ENCODE peak calls at places on chromosome 19, in nine cellular contexts. W, U, L, M, F, C, Y, N and Q are unnamed samples.

GRCh38 chr19:17394891-17395415 is 957 bp upstream of the CCDC194 start:
- DNase-seq in U (peak), Y (peak), W (no peak), N (no peak), L (peak), M (peak), C (peak), F (no peak), Q (no peak)

GRCh38 chr19:3545669-3546034 is 6.7 kb downstream of the TEKTIP1 start:
- DNase-seq in L (no peak), M (no peak), F (no peak), U (no peak), W (no peak), C (no peak), N (no peak), Y (no peak), Q (no peak)

GRCh38 chr19:19866599-19867248 is 1.0 kb downstream of the ZNF253 start:
- DNase-seq in F (no peak), U (peak), Y (peak), W (no peak), M (no peak), N (peak), C (no peak), L (peak), Q (peak)

GRCh38 chr19:34366670-34367423 is 1.9 kb downstream of the GPI start:
- DNase-seq in C (no peak), Y (no peak), M (peak), F (no peak), W (peak), N (no peak), L (peak), U (no peak), Q (no peak)

GRCh38 chr19:42197375-42197817 is 20.1 kb downstream of the DEDD2 start:
- DNase-seq in M (no peak), W (no peak), F (no peak), L (no peak), Y (no peak), U (no peak), N (no peak), C (no peak), Q (no peak)

GRCh38 chr19:50383852-50384684 is at the start of gene POLD1:
- DNase-seq in U (peak), L (peak), F (peak), C (peak), W (peak), M (peak), N (peak), Y (peak), Q (peak)

GRCh38 chr19:5113101-5113557 is 144.2 kb downstream of the KDM4B start:
- DNase-seq in F (no peak), W (no peak), L (peak), N (no peak), C (no peak), M (no peak), Y (no peak), U (peak), Q (no peak)

GRCh38 chr19:18311495-18311894 is 11.4 kb downstream of the LSM4 start:
- DNase-seq in C (no peak), N (no peak), F (no peak), L (no peak), M (no peak), Y (no peak), U (no peak), W (no peak), Q (no peak)

GRCh38 chr19:33304760-33305647 is 2.7 kb upstream of the CEBPA start:
- DNase-seq in F (no peak), Y (no peak), C (peak), M (no peak), L (no peak), U (peak), N (no peak), W (no peak), Q (no peak)

GRCh38 chr19:22807061-22807835 is 23.3 kb upstream of the ZNF99 start:
- DNase-seq in W (no peak), Y (no peak), F (no peak), C (no peak), N (no peak), L (no peak), M (no peak), U (no peak), Q (no peak)

GRCh38 chr19:1851581-1852293 is 3.5 kb upstream of the REXO1 start:
- DNase-seq in C (no peak), W (no peak), N (no peak), Y (no peak), L (no peak), M (no peak), U (no peak), F (no peak), Q (no peak)

GRCh38 chr19:11642902-11643301 is 45.6 kb downstream of the ZNF627 start:
- DNase-seq in Y (no peak), L (no peak), N (no peak), W (no peak), F (no peak), C (no peak), U (no peak), M (no peak), Q (no peak)

GRCh38 chr19:43570174-43570791 is 5.0 kb downstream of the XRCC1 start:
- DNase-seq in U (no peak), Y (no peak), L (no peak), W (no peak), M (no peak), C (no peak), F (no peak), N (no peak), Q (no peak)

GRCh38 chr19:48480151-48480475 is 10.9 kb downstream of the CYTH2 start:
- DNase-seq in C (no peak), U (peak), L (peak), Y (peak), N (no peak), W (no peak), F (peak), M (peak), Q (peak)

GRCh38 chr19:11931051-11931450 is 6.1 kb downstream of the ZNF700 start:
- DNase-seq in L (peak), C (no peak), N (no peak), W (no peak), U (no peak), M (no peak), F (no peak), Y (no peak), Q (no peak)

GRCh38 chr19:51365211-51366049 is 758 bp downstream of the ETFB start:
- DNase-seq in W (no peak), U (peak), F (no peak), C (peak), M (peak), L (peak), Y (peak), N (no peak), Q (peak)

GRCh38 chr19:49613374-49613773 is 22.4 kb downstream of the PRR12 start:
- DNase-seq in M (no peak), Y (peak), W (no peak), F (no peak), N (no peak), L (peak), C (peak), U (no peak), Q (no peak)

GRCh38 chr19:34150558-34150957 is 21.7 kb upstream of the LSM14A start:
- DNase-seq in F (no peak), U (no peak), W (no peak), L (no peak), N (no peak), C (no peak), M (no peak), Y (no peak), Q (no peak)

GRCh38 chr19:9498183-9498902 is at the start of gene ZNF560:
- DNase-seq in F (no peak), W (no peak), U (peak), C (no peak), L (peak), N (no peak), M (peak), Y (no peak), Q (no peak)

GRCh38 chr19:29879655-29879974 is 62.4 kb upstream of the URI1 start:
- DNase-seq in M (no peak), N (no peak), U (no peak), C (no peak), W (no peak), Y (no peak), L (no peak), F (peak), Q (no peak)

GRCh38 chr19:18842166-18842565 is 10.4 kb downstream of the UPF1 start:
- DNase-seq in F (no peak), U (no peak), C (no peak), M (no peak), N (no peak), W (no peak), Y (no peak), L (no peak), Q (no peak)

GRCh38 chr19:1245884-1246816 is 2.2 kb upstream of the MIDN start:
- DNase-seq in L (no peak), Y (no peak), U (no peak), W (no peak), C (no peak), N (no peak), M (peak), F (no peak), Q (no peak)

GRCh38 chr19:35031072-35031881 is 1.0 kb downstream of the SCN1B start:
- DNase-seq in L (peak), F (peak), C (no peak), W (no peak), Y (peak), N (no peak), U (peak), M (no peak), Q (no peak)

GRCh38 chr19:17777840-17778620 is 16.9 kb upstream of the B3GNT3 start:
- DNase-seq in M (peak), U (peak), Y (peak), W (no peak), F (no peak), C (peak), L (peak), N (peak), Q (no peak)